ENCODE peak calls at places on chromosomes 11 and 22, in four cellular contexts. L, S, C and Q are unnamed samples.

GRCh38 chr11:117861151-117862018 is 15.1 kb downstream of the FXYD6 start:
- DNase-seq in S (no peak), L (no peak), C (no peak), Q (no peak)

GRCh38 chr22:27499121-27499520 is 302.4 kb downstream of the MN1 start:
- DNase-seq in L (no peak), S (no peak), C (no peak), Q (no peak)

GRCh38 chr11:62676698-62677097 is 2.2 kb downstream of the UBXN1 start:
- DNase-seq in L (no peak), S (no peak), C (no peak), Q (no peak)

GRCh38 chr22:20550851-20551744 is 43.7 kb downstream of the MED15 start:
- DNase-seq in L (no peak), S (no peak), C (no peak), Q (no peak)

GRCh38 chr11:119470316-119471266 is 47.6 kb upstream of the THY1 start:
- DNase-seq in L (no peak), C (no peak), S (no peak), Q (peak; percentile 92)

GRCh38 chr11:1834791-1835670 is at the start of gene SYT8:
- DNase-seq in L (peak; percentile 65), C (no peak), S (no peak), Q (no peak)

GRCh38 chr22:38727530-38728451 is 22.0 kb downstream of the GTPBP1 start:
- DNase-seq in L (no peak), S (no peak), C (no peak), Q (no peak)

GRCh38 chr11:116610190-116610589 is 162.6 kb downstream of the BUD13 start:
- DNase-seq in S (no peak), L (no peak), C (no peak), Q (no peak)

GRCh38 chr11:69983571-69983877 is 94.6 kb upstream of the ANO1 start:
- DNase-seq in S (no peak), C (no peak), L (no peak), Q (no peak)

GRCh38 chr11:18010271-18010670 is 2.6 kb downstream of the SERGEF start:
- DNase-seq in C (no peak), L (no peak), S (no peak), Q (no peak)

GRCh38 chr11:44506375-44507016 is 59.0 kb upstream of the CD82 start:
- DNase-seq in C (no peak), S (no peak), L (no peak), Q (no peak)

GRCh38 chr11:13782395-13783080 is 114.1 kb downstream of the FAR1 start:
- DNase-seq in C (no peak), S (no peak), L (no peak), Q (no peak)

GRCh38 chr11:59283825-59284772 is 71.4 kb upstream of the MPEG1 start:
- DNase-seq in C (peak; percentile 23), S (peak; percentile 58), L (no peak), Q (peak; percentile 91)

GRCh38 chr11:125569913-125570621 is 790 bp downstream of the EI24 start:
- DNase-seq in S (no peak), C (no peak), L (peak; percentile 43), Q (no peak)

GRCh38 chr11:133029096-133029495 is 503.2 kb downstream of the OPCML start:
- DNase-seq in C (no peak), L (no peak), S (no peak), Q (no peak)

GRCh38 chr11:126900349-126900748 is 100.2 kb downstream of the KIRREL3 start:
- DNase-seq in C (no peak), L (no peak), S (no peak), Q (no peak)

GRCh38 chr11:128522063-128522942 is 65.1 kb downstream of the ETS1 start:
- DNase-seq in S (peak; percentile 94), L (peak; percentile 95), C (peak; percentile 87), Q (peak; percentile 98)

GRCh38 chr22:27474711-27475547 is 326.6 kb downstream of the MN1 start:
- DNase-seq in C (no peak), S (no peak), L (peak; percentile 29), Q (no peak)

GRCh38 chr11:121132211-121132976 is 31.4 kb downstream of the TECTA start:
- DNase-seq in S (no peak), C (no peak), L (no peak), Q (no peak)

GRCh38 chr11:122099345-122100045 is 16.5 kb downstream of the BLID start:
- DNase-seq in S (no peak), C (no peak), L (no peak), Q (no peak)

GRCh38 chr11:78420255-78420764 is 2.7 kb upstream of the GAB2 start:
- DNase-seq in S (peak; percentile 77), C (peak; percentile 77), L (peak; percentile 32), Q (no peak)

GRCh38 chr11:7651140-7651551 is 22.2 kb downstream of the CYB5R2 start:
- DNase-seq in C (no peak), S (no peak), L (no peak), Q (no peak)

GRCh38 chr11:17063171-17064002 is 14.1 kb downstream of the RPS13 start:
- DNase-seq in S (peak; percentile 74), L (peak; percentile 51), C (no peak), Q (no peak)

GRCh38 chr22:31926086-31926485 is 18.2 kb upstream of the YWHAH start:
- DNase-seq in S (no peak), C (no peak), L (no peak), Q (no peak)

GRCh38 chr11:46285594-46286033 is 8.2 kb downstream of the CREB3L1 start:
- DNase-seq in C (no peak), S (no peak), L (no peak), Q (no peak)

GRCh38 chr11:119700536-119701346 is 28.3 kb downstream of the NECTIN1 start:
- DNase-seq in C (no peak), S (no peak), L (no peak), Q (no peak)

GRCh38 chr11:30128269-30128932 is 102.4 kb upstream of the FSHB start:
- DNase-seq in L (no peak), S (no peak), C (no peak), Q (no peak)

GRCh38 chr11:57499413-57499982 is 16.0 kb downstream of the SLC43A1 start:
- DNase-seq in L (peak; percentile 98), S (peak; percentile 97), C (peak; percentile 97), Q (peak; percentile 99)

GRCh38 chr22:31160328-31160978 is 471 bp downstream of the RNF185 start:
- DNase-seq in S (peak; percentile 38), L (peak; percentile 25), C (no peak), Q (no peak)

GRCh38 chr11:106553304-106553703 is 465.0 kb downstream of the GUCY1A2 start:
- DNase-seq in L (no peak), S (no peak), C (no peak), Q (no peak)

GRCh38 chr22:19998991-19999820 is 17.4 kb downstream of the ARVCF start:
- DNase-seq in L (no peak), C (no peak), S (no peak), Q (no peak)

GRCh38 chr11:74749127-74749964 is 697 bp downstream of the RNF169 start:
- DNase-seq in S (peak; percentile 53), C (no peak), L (peak; percentile 54), Q (no peak)

GRCh38 chr11:124233376-124233775 is 7.5 kb upstream of the OR8G1 start:
- DNase-seq in L (no peak), C (no peak), S (no peak), Q (no peak)

GRCh38 chr11:15497366-15497765 is 382.6 kb downstream of the INSC start:
- DNase-seq in L (no peak), S (no peak), C (no peak), Q (peak; percentile 78)

GRCh38 chr22:49396817-49397216 is 430.9 kb downstream of the BRD1 start:
- DNase-seq in C (no peak), L (no peak), S (no peak), Q (no peak)
- H3K9me3 ChIP-seq in C (peaks cover 31% of the 10 kb centered on the region), L (no peaks in the 10 kb centered on the region), S (no peaks in the 10 kb centered on the region), Q (peaks cover 3% of the 10 kb centered on the region)

GRCh38 chr22:47301820-47302475 is 539.5 kb downstream of the TBC1D22A start:
- DNase-seq in S (no peak), C (no peak), L (no peak), Q (peak; percentile 80)

GRCh38 chr22:47300698-47301405 is 538.4 kb downstream of the TBC1D22A start:
- DNase-seq in S (no peak), L (no peak), C (no peak), Q (peak; percentile 66)

GRCh38 chr22:47298017-47298820 is 535.8 kb downstream of the TBC1D22A start:
- DNase-seq in S (no peak), L (no peak), C (no peak), Q (no peak)

GRCh38 chr22:47299211-47299878 is 536.9 kb downstream of the TBC1D22A start:
- DNase-seq in L (no peak), C (no peak), S (no peak), Q (no peak)

DNA sequence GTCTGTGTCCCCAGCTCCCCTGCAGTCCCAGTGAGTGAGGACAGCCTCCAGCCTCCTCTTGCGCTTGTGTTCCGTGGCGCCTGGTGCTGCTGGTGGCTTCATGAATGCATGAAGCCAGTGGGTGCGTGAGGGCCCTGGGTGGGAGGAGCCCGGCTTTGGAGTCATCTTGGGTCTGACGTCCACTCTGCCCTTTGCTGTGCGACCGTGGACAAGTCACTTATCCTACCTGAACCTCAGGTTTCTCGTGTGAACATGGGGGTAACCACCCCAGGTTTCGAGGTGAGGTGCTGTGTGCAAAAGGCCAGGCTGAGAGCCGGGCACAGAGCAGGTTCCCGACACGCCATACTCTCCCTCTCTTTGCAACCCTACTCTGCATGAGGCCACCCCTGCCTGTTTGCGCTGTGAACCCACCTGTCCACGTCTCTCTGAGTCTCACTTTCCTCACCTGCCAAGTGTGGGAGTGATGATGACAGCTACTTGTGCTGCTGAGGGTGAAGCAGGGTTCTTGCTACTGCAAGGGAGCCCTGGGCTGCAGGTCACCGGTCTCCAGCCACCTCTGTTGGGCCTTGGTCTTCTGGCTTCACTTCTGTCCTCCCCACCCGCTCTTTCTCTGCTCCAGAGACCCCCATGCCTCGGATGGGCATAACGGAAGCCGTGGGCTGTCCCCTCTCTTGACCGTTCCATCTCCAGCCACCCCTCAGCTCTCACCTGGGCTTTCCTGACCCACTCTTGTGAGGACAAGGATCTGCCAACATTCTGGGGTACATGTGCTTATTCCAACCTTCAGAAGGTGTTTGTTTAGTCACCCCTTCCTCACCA is 537.6 kb downstream of the TBC1D22A start:
- DNase-seq in C (no peak), L (no peak), S (no peak), Q (peak; percentile 79)
- H3K9me3 ChIP-seq in C (peaks cover 7% of the 10 kb centered on the region), L (no peaks in the 10 kb centered on the region), S (no peaks in the 10 kb centered on the region), Q (no peaks in the 10 kb centered on the region)

GRCh38 chr22:47320560-47320959 is 558.1 kb downstream of the TBC1D22A start:
- DNase-seq in L (no peak), C (no peak), S (no peak), Q (no peak)
- H3K9me3 ChIP-seq in L (no peaks in the 10 kb centered on the region), C (peaks cover 37% of the 10 kb centered on the region), S (no peaks in the 10 kb centered on the region), Q (peaks cover 30% of the 10 kb centered on the region)

DNA sequence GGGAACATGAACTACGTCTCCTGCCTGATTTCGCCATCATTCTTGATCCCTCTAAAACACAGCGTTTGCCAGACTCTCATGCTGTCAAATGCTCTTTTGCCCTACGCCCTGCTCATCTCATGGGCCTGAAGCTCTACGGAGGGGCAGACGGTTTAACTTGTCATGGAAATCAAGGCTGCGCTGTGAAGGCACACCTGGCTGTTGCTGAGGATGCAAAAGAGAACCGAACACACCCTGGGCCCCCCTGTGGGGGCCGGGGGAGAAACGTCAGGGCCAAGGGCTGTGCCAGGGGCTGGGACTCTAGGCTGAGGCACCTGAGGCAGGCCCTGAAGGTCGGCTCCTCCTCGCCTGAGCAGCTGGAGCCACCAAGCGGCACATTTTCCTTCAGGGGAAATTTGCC is 957.2 kb downstream of the BRD1 start:
- DNase-seq in S (no peak), C (no peak), L (no peak), Q (no peak)
- H3K9me3 ChIP-seq in S (no peaks in the 10 kb centered on the region), C (peaks cover 4% of the 10 kb centered on the region), L (no peaks in the 10 kb centered on the region), Q (no peaks in the 10 kb centered on the region)